ENCODE peak calls at places on chromosomes 2 and 18, in four cellular contexts. X, T, O and E are unnamed samples.
A peak's percentile ranks its signal among the peaks of the same experiment; 100 is the strongest.

GRCh38 chr2:222594679-222595078 is 61.2 kb downstream of the FARSB start:
- DNase-seq in X (no peak), O (peak; percentile 78), T (peak; percentile 79), E (no peak)

GRCh38 chr18:75408554-75409506 is 18.7 kb downstream of the SMIM21 start:
- DNase-seq in T (peak; percentile 99), O (peak; percentile 99), X (no peak), E (no peak)

GRCh38 chr2:55672630-55673029 is 21.0 kb downstream of the PNPT1 start:
- DNase-seq in O (no peak), T (peak; percentile 63), X (no peak), E (no peak)

GRCh38 chr2:17470855-17471641 is 47.2 kb downstream of the RAD51AP2 start:
- DNase-seq in O (peak; percentile 74), T (peak; percentile 38), X (no peak), E (peak; percentile 34)

GRCh38 chr2:127277028-127277427 is 16.9 kb downstream of the ERCC3 start:
- DNase-seq in T (peak; percentile 20), X (no peak), O (peak; percentile 13), E (no peak)

GRCh38 chr2:237919593-237919992 is 47.2 kb upstream of the UBE2F start:
- DNase-seq in T (no peak), X (no peak), O (no peak), E (no peak)

GRCh38 chr2:3667151-3667631 is 9.2 kb downstream of the ALLC start:
- DNase-seq in O (peak; percentile 10), X (no peak), T (no peak), E (no peak)

GRCh38 chr2:126828471-126828870 is 70.2 kb upstream of the TEX51 start:
- DNase-seq in O (no peak), X (no peak), T (no peak), E (peak; percentile 1)

GRCh38 chr2:237213325-237214040 is 127.8 kb downstream of the COPS8 start:
- DNase-seq in T (peak; percentile 94), O (peak; percentile 92), X (peak; percentile 62), E (no peak)

GRCh38 chr18:58581265-58581664 is 47.6 kb downstream of the ALPK2 start:
- DNase-seq in T (peak; percentile 98), X (no peak), O (peak; percentile 90), E (no peak)

GRCh38 chr2:238657132-238658053 is 190.5 kb upstream of the TWIST2 start:
- DNase-seq in O (no peak), T (peak; percentile 67), X (no peak), E (no peak)

GRCh38 chr2:183606718-183607085 is 482.5 kb downstream of the NUP35 start:
- DNase-seq in X (no peak), O (no peak), T (no peak), E (no peak)

GRCh38 chr2:4775668-4776067 is 916.5 kb upstream of the SOX11 start:
- DNase-seq in O (no peak), X (no peak), T (no peak), E (no peak)

GRCh38 chr2:128504242-128505149 is 185.8 kb upstream of the HS6ST1 start:
- DNase-seq in T (no peak), O (no peak), X (peak; percentile 4), E (no peak)

GRCh38 chr2:119650206-119650605 is 28.8 kb upstream of the TMEM177 start:
- DNase-seq in X (no peak), O (peak; percentile 77), T (peak; percentile 46), E (no peak)

GRCh38 chr2:20551231-20551944 is 99.5 kb downstream of the HS1BP3 start:
- DNase-seq in X (no peak), T (peak; percentile 61), O (no peak), E (no peak)

GRCh38 chr18:13890962-13891361 is 24.4 kb downstream of the MC2R start:
- DNase-seq in T (no peak), O (no peak), X (no peak), E (no peak)
- H3K4me3 ChIP-seq in T (no peak overlapping the region), O (no peak overlapping the region), X (no peak overlapping the region), E (no peak overlapping the region)

DNA sequence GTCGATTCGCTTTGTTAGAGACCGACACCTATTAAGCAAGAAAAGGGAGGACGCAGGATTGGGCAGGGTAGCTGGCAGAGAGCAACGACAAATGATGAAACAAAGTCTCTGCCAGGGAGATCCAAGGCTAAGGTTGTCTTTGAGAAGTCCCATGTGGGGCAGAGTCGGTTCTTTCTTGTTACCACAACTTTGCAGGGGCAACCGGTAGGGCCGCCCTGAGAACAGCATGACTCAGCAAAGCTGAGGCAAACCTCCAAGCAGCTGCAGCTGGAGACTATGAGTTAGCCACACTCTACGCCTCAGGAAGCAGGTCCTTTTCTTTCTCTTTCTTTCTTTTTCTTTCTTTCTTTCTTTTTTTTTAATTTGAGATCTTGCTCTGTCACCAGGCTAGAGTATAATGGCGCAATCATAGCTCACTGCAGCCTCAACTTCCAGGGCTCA is 452.3 kb upstream of the ID2 start:
- DNase-seq in O (peak; percentile 76), T (peak; percentile 86), X (peak; percentile 46), E (no peak)
- H3K4me3 ChIP-seq in O (no peak overlapping the region), T (no peak overlapping the region), X (no peak overlapping the region), E (no peak overlapping the region)

GRCh38 chr18:13308369-13308768 is 89.8 kb downstream of the LDLRAD4 start:
- DNase-seq in T (no peak), O (no peak), X (no peak), E (no peak)

GRCh38 chr18:13309031-13309430 is 90.5 kb downstream of the LDLRAD4 start:
- DNase-seq in O (no peak), X (no peak), T (no peak), E (no peak)

GRCh38 chr18:13313006-13313661 is 94.6 kb downstream of the LDLRAD4 start:
- DNase-seq in X (no peak), T (no peak), O (no peak), E (no peak)

GRCh38 chr18:13312515-13312914 is 94.0 kb downstream of the LDLRAD4 start:
- DNase-seq in T (no peak), O (no peak), X (no peak), E (no peak)

GRCh38 chr18:13310286-13310685 is 91.7 kb downstream of the LDLRAD4 start:
- DNase-seq in O (no peak), X (no peak), T (no peak), E (no peak)
- H3K4me3 ChIP-seq in O (no peak overlapping the region), X (no peak overlapping the region), T (no peak overlapping the region), E (no peak overlapping the region)

GRCh38 chr2:148026573-148026972 is 5.7 kb downstream of the MBD5 start:
- DNase-seq in O (no peak), X (no peak), T (no peak), E (no peak)

GRCh38 chr2:148022882-148023281 is 2.0 kb downstream of the MBD5 start:
- DNase-seq in O (no peak), X (no peak), T (no peak), E (no peak)

GRCh38 chr2:148022351-148022750 is 1.5 kb downstream of the MBD5 start:
- DNase-seq in T (peak; percentile 30), O (no peak), X (no peak), E (no peak)

GRCh38 chr2:148021059-148021985 is at the start of gene MBD5:
- DNase-seq in T (peak; percentile 70), X (peak; percentile 44), O (peak; percentile 44), E (no peak)

GRCh38 chr2:148023861-148024260 is 3.0 kb downstream of the MBD5 start:
- DNase-seq in O (no peak), T (no peak), X (no peak), E (no peak)
- H3K4me3 ChIP-seq in O (no peak overlapping the region), T (peak overlapping the region; percentile 96), X (no peak overlapping the region), E (peak overlapping the region; percentile 99)

GRCh38 chr2:47803363-47803762 is 20.4 kb downstream of the MSH6 start:
- DNase-seq in T (no peak), X (no peak), O (no peak), E (no peak)
- H3K4me3 ChIP-seq in T (no peak overlapping the region), X (no peak overlapping the region), O (no peak overlapping the region), E (no peak overlapping the region)

GRCh38 chr2:234291765-234292204 is 205.1 kb downstream of the ARL4C start:
- DNase-seq in O (peak; percentile 82), T (peak; percentile 69), X (peak; percentile 77), E (peak; percentile 45)
- H3K4me3 ChIP-seq in O (no peak overlapping the region), T (no peak overlapping the region), X (no peak overlapping the region), E (peak overlapping the region; percentile 54)

DNA sequence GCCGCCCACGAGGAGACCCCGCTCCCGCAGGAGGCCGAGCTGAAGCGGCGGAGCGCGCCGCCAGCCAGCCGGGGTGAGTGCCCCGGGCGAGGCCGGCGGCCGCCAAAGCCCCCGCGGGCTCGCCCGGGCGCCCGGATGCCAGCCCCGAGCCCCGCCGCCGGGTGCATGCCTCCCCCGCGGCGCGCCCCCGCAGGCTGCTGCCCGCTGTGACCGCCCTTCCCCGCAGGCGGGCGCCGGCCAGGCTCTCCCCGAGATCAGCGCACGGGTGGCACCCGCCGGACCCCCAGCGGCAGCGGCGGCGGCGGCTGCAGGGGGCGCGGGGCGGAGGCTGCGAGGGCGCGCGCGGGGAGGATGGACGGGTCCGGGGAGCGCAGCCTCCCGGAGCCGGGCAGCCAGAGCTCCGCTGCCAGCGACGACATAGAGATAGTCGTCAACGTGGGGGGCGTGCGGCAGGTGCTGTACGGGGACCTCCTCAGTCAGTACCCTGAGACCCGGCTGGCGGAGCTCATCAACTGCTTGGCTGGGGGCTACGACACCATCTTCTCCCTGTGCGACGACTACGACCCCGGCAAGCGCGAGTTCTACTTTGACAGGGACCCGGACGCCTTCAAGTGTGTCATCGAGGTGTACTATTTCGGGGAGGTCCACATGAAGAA is 470 bp downstream of the KCNF1 start:
- DNase-seq in X (no peak), O (no peak), T (peak; percentile 42), E (no peak)
- H3K4me3 ChIP-seq in X (no peak overlapping the region), O (peak overlapping the region; percentile 7), T (peak overlapping the region; percentile 76), E (peak overlapping the region; percentile 75)

DNA sequence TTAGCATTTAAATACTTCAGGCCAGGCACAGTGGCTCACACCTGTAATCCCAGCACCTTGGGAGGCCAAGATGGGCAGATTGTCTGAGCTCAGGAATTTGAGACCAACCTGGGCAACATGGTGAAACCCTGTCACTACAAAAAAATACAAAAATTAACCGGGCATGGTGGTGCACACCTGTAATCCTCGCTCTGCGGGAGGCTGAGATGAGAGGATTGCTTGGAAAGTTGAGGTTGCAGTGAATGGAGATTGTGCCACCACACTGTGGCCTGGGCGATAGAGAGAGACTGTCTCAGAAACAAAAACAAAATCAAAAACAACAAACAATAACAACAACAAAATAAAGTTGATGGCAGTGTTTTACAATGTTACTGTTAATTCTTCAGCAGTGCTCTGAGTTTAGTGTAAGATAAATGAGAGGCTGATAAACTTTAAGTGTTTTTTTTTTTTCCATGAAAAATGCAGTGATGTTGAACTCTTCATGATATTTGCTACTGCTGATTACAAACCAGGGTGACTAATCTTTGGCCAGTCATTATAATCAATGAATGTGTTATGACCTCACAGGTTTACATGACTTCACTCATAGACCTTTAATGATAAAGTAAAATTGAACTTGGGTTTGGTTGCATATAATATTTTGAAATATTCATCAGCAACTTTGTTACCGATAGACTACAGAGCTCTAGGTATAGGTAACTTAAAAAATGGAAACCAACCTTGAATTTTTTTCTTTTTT is 2.5 kb downstream of the ITGAV start:
- DNase-seq in X (no peak), T (peak; percentile 53), O (no peak), E (no peak)
- H3K4me3 ChIP-seq in X (no peak overlapping the region), T (peak overlapping the region; percentile 92), O (peak overlapping the region; percentile 87), E (peak overlapping the region; percentile 6)